ENCODE peak calls at places on chromosomes 6 and 20, in five cellular contexts. One of them, this sample, is unnamed.

GRCh38 chr20:41242807-41243206 is 74.7 kb downstream of the ZHX3 start:
- DNase-seq in SK-N-SH: no peak
- DNase-seq in thoracic aorta: no peak
- DNase-seq in foreskin fibroblast: no peak
- DNase-seq in CD4-positive, alpha-beta T cell: no peak
- DNase-seq in this sample: no peak

GRCh38 chr6:2378891-2379652 is 133.7 kb upstream of the GMDS start:
- DNase-seq in CD4-positive, alpha-beta T cell: no peak
- DNase-seq in foreskin fibroblast: peak; percentile 85
- DNase-seq in SK-N-SH: no peak
- DNase-seq in thoracic aorta: no peak
- DNase-seq in this sample: peak; percentile 49

GRCh38 chr20:17663040-17663399 is 19.0 kb downstream of the RRBP1 start:
- DNase-seq in SK-N-SH: no peak
- DNase-seq in CD4-positive, alpha-beta T cell: no peak
- DNase-seq in foreskin fibroblast: no peak
- DNase-seq in thoracic aorta: no peak
- DNase-seq in this sample: no peak

GRCh38 chr6:11606287-11606686 is 68.7 kb downstream of the TMEM170B start:
- DNase-seq in foreskin fibroblast: peak; percentile 46
- DNase-seq in CD4-positive, alpha-beta T cell: no peak
- DNase-seq in SK-N-SH: no peak
- DNase-seq in thoracic aorta: no peak
- DNase-seq in this sample: no peak

GRCh38 chr6:24981385-24981758 is 45.6 kb upstream of the RIPOR2 start:
- DNase-seq in foreskin fibroblast: no peak
- DNase-seq in thoracic aorta: no peak
- DNase-seq in CD4-positive, alpha-beta T cell: no peak
- DNase-seq in SK-N-SH: no peak
- DNase-seq in this sample: no peak

GRCh38 chr6:44177691-44178423 is 19.2 kb downstream of the CAPN11 start:
- DNase-seq in foreskin fibroblast: peak; percentile 69
- DNase-seq in SK-N-SH: no peak
- DNase-seq in CD4-positive, alpha-beta T cell: no peak
- DNase-seq in thoracic aorta: peak; percentile 25
- DNase-seq in this sample: peak; percentile 47

GRCh38 chr20:53079883-53080282 is 107.7 kb downstream of the TSHZ2 start:
- DNase-seq in foreskin fibroblast: no peak
- DNase-seq in thoracic aorta: no peak
- DNase-seq in CD4-positive, alpha-beta T cell: no peak
- DNase-seq in SK-N-SH: peak; percentile 49
- DNase-seq in this sample: no peak

GRCh38 chr6:23483896-23484295 is 642.1 kb upstream of the NRSN1 start:
- DNase-seq in SK-N-SH: no peak
- DNase-seq in thoracic aorta: no peak
- DNase-seq in CD4-positive, alpha-beta T cell: no peak
- DNase-seq in foreskin fibroblast: no peak
- DNase-seq in this sample: no peak

GRCh38 chr6:56733298-56733697 is 90.6 kb upstream of the DST start:
- DNase-seq in thoracic aorta: no peak
- DNase-seq in CD4-positive, alpha-beta T cell: no peak
- DNase-seq in foreskin fibroblast: no peak
- DNase-seq in SK-N-SH: no peak
- DNase-seq in this sample: no peak

GRCh38 chr20:41635158-41635557 is 17.0 kb upstream of the CHD6 start:
- DNase-seq in thoracic aorta: no peak
- DNase-seq in CD4-positive, alpha-beta T cell: no peak
- DNase-seq in SK-N-SH: no peak
- DNase-seq in foreskin fibroblast: no peak
- DNase-seq in this sample: no peak

GRCh38 chr6:157607317-157608109 is 215.5 kb upstream of the SNX9 start:
- DNase-seq in foreskin fibroblast: no peak
- DNase-seq in thoracic aorta: no peak
- DNase-seq in SK-N-SH: no peak
- DNase-seq in CD4-positive, alpha-beta T cell: no peak
- DNase-seq in this sample: no peak

GRCh38 chr6:71364910-71365542 is 76.4 kb downstream of the OGFRL1 start:
- DNase-seq in SK-N-SH: no peak
- DNase-seq in thoracic aorta: no peak
- DNase-seq in foreskin fibroblast: no peak
- DNase-seq in CD4-positive, alpha-beta T cell: no peak
- DNase-seq in this sample: no peak

GRCh38 chr6:63599243-63599642 is 27.0 kb downstream of the LOC128125822 start:
- DNase-seq in foreskin fibroblast: no peak
- DNase-seq in CD4-positive, alpha-beta T cell: no peak
- DNase-seq in thoracic aorta: no peak
- DNase-seq in SK-N-SH: no peak
- DNase-seq in this sample: no peak

GRCh38 chr6:93177451-93177850 is 241.9 kb downstream of the EPHA7 start:
- DNase-seq in foreskin fibroblast: no peak
- DNase-seq in CD4-positive, alpha-beta T cell: no peak
- DNase-seq in SK-N-SH: no peak
- DNase-seq in thoracic aorta: no peak
- DNase-seq in this sample: no peak

GRCh38 chr20:46408281-46408731 is 1.9 kb upstream of the ELMO2 start:
- DNase-seq in SK-N-SH: no peak
- DNase-seq in foreskin fibroblast: no peak
- DNase-seq in CD4-positive, alpha-beta T cell: no peak
- DNase-seq in thoracic aorta: no peak
- DNase-seq in this sample: peak; percentile 42

GRCh38 chr20:34269996-34270627 is 28.9 kb downstream of the ASIP start:
- DNase-seq in SK-N-SH: no peak
- DNase-seq in foreskin fibroblast: peak; percentile 53
- DNase-seq in thoracic aorta: no peak
- DNase-seq in CD4-positive, alpha-beta T cell: no peak
- DNase-seq in this sample: peak; percentile 78

GRCh38 chr6:72348926-72349325 is 272.9 kb upstream of the KCNQ5 start:
- DNase-seq in thoracic aorta: no peak
- DNase-seq in CD4-positive, alpha-beta T cell: no peak
- DNase-seq in SK-N-SH: no peak
- DNase-seq in foreskin fibroblast: peak; percentile 53
- DNase-seq in this sample: no peak

GRCh38 chr6:149271348-149272340 is 45.9 kb upstream of the TAB2 start:
- DNase-seq in thoracic aorta: no peak
- DNase-seq in foreskin fibroblast: no peak
- DNase-seq in SK-N-SH: no peak
- DNase-seq in CD4-positive, alpha-beta T cell: peak; percentile 24
- DNase-seq in this sample: peak; percentile 14

GRCh38 chr6:149170564-149171452 is 146.7 kb upstream of the TAB2 start:
- DNase-seq in CD4-positive, alpha-beta T cell: no peak
- DNase-seq in SK-N-SH: peak; percentile 47
- DNase-seq in foreskin fibroblast: peak; percentile 11
- DNase-seq in thoracic aorta: no peak
- DNase-seq in this sample: no peak

GRCh38 chr6:76351275-76351674 is 278.8 kb upstream of the IMPG1 start:
- DNase-seq in CD4-positive, alpha-beta T cell: no peak
- DNase-seq in foreskin fibroblast: no peak
- DNase-seq in SK-N-SH: no peak
- DNase-seq in thoracic aorta: no peak
- DNase-seq in this sample: peak; percentile 53

GRCh38 chr6:106609699-106610098 is 19.6 kb downstream of the RTN4IP1 start:
- DNase-seq in CD4-positive, alpha-beta T cell: no peak
- DNase-seq in thoracic aorta: no peak
- DNase-seq in SK-N-SH: peak; percentile 39
- DNase-seq in foreskin fibroblast: peak; percentile 8
- DNase-seq in this sample: peak; percentile 27

GRCh38 chr20:2005359-2005758 is 11.5 kb upstream of the PDYN start:
- DNase-seq in SK-N-SH: no peak
- DNase-seq in foreskin fibroblast: peak; percentile 14
- DNase-seq in CD4-positive, alpha-beta T cell: no peak
- DNase-seq in thoracic aorta: no peak
- DNase-seq in this sample: no peak

GRCh38 chr20:43752561-43753301 is 25.9 kb upstream of the GTSF1L start:
- DNase-seq in SK-N-SH: no peak
- DNase-seq in thoracic aorta: no peak
- DNase-seq in CD4-positive, alpha-beta T cell: no peak
- DNase-seq in foreskin fibroblast: peak; percentile 75
- DNase-seq in this sample: peak; percentile 82

GRCh38 chr6:80638222-80639055 is 532.0 kb downstream of the BCKDHB start:
- DNase-seq in CD4-positive, alpha-beta T cell: no peak
- DNase-seq in foreskin fibroblast: peak; percentile 92
- DNase-seq in thoracic aorta: no peak
- DNase-seq in SK-N-SH: peak; percentile 62
- DNase-seq in this sample: peak; percentile 82

GRCh38 chr6:129844118-129844891 is 16.8 kb downstream of the TMEM244 start:
- DNase-seq in thoracic aorta: no peak
- DNase-seq in foreskin fibroblast: peak; percentile 84
- DNase-seq in SK-N-SH: peak; percentile 0
- DNase-seq in CD4-positive, alpha-beta T cell: no peak
- DNase-seq in this sample: peak; percentile 72

GRCh38 chr6:119346914-119347313 is 2.6 kb downstream of the MAN1A1 start:
- DNase-seq in SK-N-SH: no peak
- DNase-seq in thoracic aorta: no peak
- DNase-seq in foreskin fibroblast: peak; percentile 22
- DNase-seq in CD4-positive, alpha-beta T cell: no peak
- DNase-seq in this sample: no peak

GRCh38 chr20:51966296-51966971 is 164.1 kb upstream of the SALL4 start:
- DNase-seq in SK-N-SH: peak; percentile 74
- DNase-seq in foreskin fibroblast: peak; percentile 78
- DNase-seq in CD4-positive, alpha-beta T cell: no peak
- DNase-seq in thoracic aorta: no peak
- DNase-seq in this sample: peak; percentile 79
- TF ChIP-seq CTCF in SK-N-SH: peak; percentile 75
- TF ChIP-seq CTCF in foreskin fibroblast: peak; percentile 80
- TF ChIP-seq CTCF in CD4-positive, alpha-beta T cell: no peak
- TF ChIP-seq CTCF in thoracic aorta: peak; percentile 41
- TF ChIP-seq CTCF in this sample: peak; percentile 57

GRCh38 chr20:9093203-9093962 is 24.5 kb downstream of the PLCB4 start:
- DNase-seq in thoracic aorta: no peak
- DNase-seq in CD4-positive, alpha-beta T cell: no peak
- DNase-seq in SK-N-SH: no peak
- DNase-seq in foreskin fibroblast: no peak
- DNase-seq in this sample: no peak

GRCh38 chr20:9103955-9104354 is 35.1 kb downstream of the PLCB4 start:
- DNase-seq in thoracic aorta: no peak
- DNase-seq in SK-N-SH: no peak
- DNase-seq in CD4-positive, alpha-beta T cell: no peak
- DNase-seq in foreskin fibroblast: peak; percentile 44
- DNase-seq in this sample: peak; percentile 83

GRCh38 chr20:9100721-9101120 is 31.8 kb downstream of the PLCB4 start:
- DNase-seq in thoracic aorta: no peak
- DNase-seq in foreskin fibroblast: no peak
- DNase-seq in CD4-positive, alpha-beta T cell: no peak
- DNase-seq in SK-N-SH: no peak
- DNase-seq in this sample: no peak

GRCh38 chr20:9102456-9102855 is 33.6 kb downstream of the PLCB4 start:
- DNase-seq in foreskin fibroblast: no peak
- DNase-seq in CD4-positive, alpha-beta T cell: no peak
- DNase-seq in SK-N-SH: no peak
- DNase-seq in thoracic aorta: no peak
- DNase-seq in this sample: no peak

DNA sequence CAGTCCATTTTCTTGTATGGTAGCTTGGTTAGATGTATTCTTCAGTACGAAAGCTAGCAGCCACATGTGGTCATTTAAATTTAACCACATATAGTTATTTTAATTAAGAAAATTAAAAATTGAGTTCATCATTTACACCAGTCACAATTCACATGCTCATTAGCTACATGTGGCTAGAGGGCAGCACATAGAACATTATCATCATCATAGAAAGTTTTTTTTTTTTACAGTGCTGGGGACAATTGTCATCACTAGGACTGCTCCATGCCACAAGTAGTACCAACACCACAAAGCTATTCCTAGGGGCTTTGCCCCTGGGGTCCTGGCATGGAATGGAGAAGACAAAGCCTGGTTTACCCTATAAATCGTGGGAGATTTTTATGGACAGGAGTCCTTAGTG is 30.5 kb downstream of the PLCB4 start:
- DNase-seq in SK-N-SH: no peak
- DNase-seq in foreskin fibroblast: no peak
- DNase-seq in CD4-positive, alpha-beta T cell: no peak
- DNase-seq in thoracic aorta: no peak
- DNase-seq in this sample: no peak
- TF ChIP-seq CTCF in SK-N-SH: no peak
- TF ChIP-seq CTCF in foreskin fibroblast: no peak
- TF ChIP-seq CTCF in CD4-positive, alpha-beta T cell: no peak
- TF ChIP-seq CTCF in thoracic aorta: no peak
- TF ChIP-seq CTCF in this sample: no peak

DNA sequence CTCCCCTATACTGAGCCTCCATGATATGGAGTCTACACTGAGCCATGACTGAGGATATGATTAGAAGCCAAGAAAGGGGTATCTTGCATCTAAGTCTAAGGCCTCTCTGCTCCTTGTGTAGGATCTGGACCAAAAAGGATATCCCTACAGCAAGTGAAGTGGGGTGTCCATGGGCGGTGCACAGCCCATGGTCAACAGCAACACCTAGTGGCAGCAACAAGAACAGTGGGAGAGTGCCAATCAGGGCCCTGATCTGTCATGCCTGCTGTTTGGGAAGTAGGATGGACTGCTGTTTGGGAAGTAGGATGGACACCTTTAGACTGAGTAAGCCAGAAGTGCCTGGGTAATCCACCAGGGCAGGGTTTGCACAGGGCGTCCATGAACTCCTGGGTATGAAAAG is 22.4 kb downstream of the PTGIS start:
- DNase-seq in CD4-positive, alpha-beta T cell: no peak
- DNase-seq in foreskin fibroblast: peak; percentile 11
- DNase-seq in thoracic aorta: no peak
- DNase-seq in SK-N-SH: no peak
- DNase-seq in this sample: no peak
- TF ChIP-seq CTCF in CD4-positive, alpha-beta T cell: no peak
- TF ChIP-seq CTCF in foreskin fibroblast: no peak
- TF ChIP-seq CTCF in thoracic aorta: peak; percentile 23
- TF ChIP-seq CTCF in SK-N-SH: peak; percentile 32
- TF ChIP-seq CTCF in this sample: no peak

GRCh38 chr20:45044084-45044573 is 56.8 kb downstream of the KCNS1 start:
- DNase-seq in SK-N-SH: peak; percentile 36
- DNase-seq in CD4-positive, alpha-beta T cell: peak; percentile 34
- DNase-seq in thoracic aorta: no peak
- DNase-seq in foreskin fibroblast: peak; percentile 87
- DNase-seq in this sample: peak; percentile 88
- TF ChIP-seq CTCF in SK-N-SH: peak; percentile 96
- TF ChIP-seq CTCF in CD4-positive, alpha-beta T cell: peak; percentile 89
- TF ChIP-seq CTCF in thoracic aorta: peak; percentile 66
- TF ChIP-seq CTCF in foreskin fibroblast: peak; percentile 85
- TF ChIP-seq CTCF in this sample: peak; percentile 90

GRCh38 chr6:17585766-17586502 is 14.2 kb upstream of the FAM8A1 start:
- DNase-seq in SK-N-SH: no peak
- DNase-seq in thoracic aorta: no peak
- DNase-seq in foreskin fibroblast: no peak
- DNase-seq in CD4-positive, alpha-beta T cell: no peak
- DNase-seq in this sample: no peak
- TF ChIP-seq CTCF in SK-N-SH: no peak
- TF ChIP-seq CTCF in thoracic aorta: no peak
- TF ChIP-seq CTCF in foreskin fibroblast: peak; percentile 2
- TF ChIP-seq CTCF in CD4-positive, alpha-beta T cell: no peak
- TF ChIP-seq CTCF in this sample: no peak

This sample was measured in MCF 10A.